ENCODE peak calls at places on chromosomes 3 and 15, in four cellular contexts. One of them, this sample, is unnamed.

GRCh38 chr3:89059201-89059600 is 48.2 kb upstream of the EPHA3 start:
- DNase-seq in SK-N-SH: no peak
- DNase-seq in GM12878: no peak
- DNase-seq in HepG2: no peak
- DNase-seq in this sample: no peak

GRCh38 chr15:82647835-82648256 is 683 bp upstream of the CPEB1 start:
- DNase-seq in SK-N-SH: peak
- DNase-seq in HepG2: no peak
- DNase-seq in GM12878: no peak
- DNase-seq in this sample: no peak

GRCh38 chr15:63056843-63057242 is 14.3 kb downstream of the TPM1 start:
- DNase-seq in SK-N-SH: no peak
- DNase-seq in GM12878: no peak
- DNase-seq in HepG2: no peak
- DNase-seq in this sample: peak

GRCh38 chr3:196611761-196612483 is 27.6 kb upstream of the NRROS start:
- DNase-seq in GM12878: no peak
- DNase-seq in SK-N-SH: peak
- DNase-seq in HepG2: no peak
- DNase-seq in this sample: no peak

GRCh38 chr15:99121691-99122410 is 17.0 kb downstream of the SYNM start:
- DNase-seq in SK-N-SH: no peak
- DNase-seq in HepG2: no peak
- DNase-seq in GM12878: no peak
- DNase-seq in this sample: no peak

GRCh38 chr3:110069641-110070538 is 732.5 kb upstream of the DPPA4 start:
- DNase-seq in HepG2: no peak
- DNase-seq in GM12878: no peak
- DNase-seq in SK-N-SH: no peak
- DNase-seq in this sample: peak

GRCh38 chr3:20999661-21000060 is 751.3 kb downstream of the ZNF385D start:
- DNase-seq in GM12878: no peak
- DNase-seq in HepG2: no peak
- DNase-seq in SK-N-SH: no peak
- DNase-seq in this sample: no peak

GRCh38 chr3:145017959-145018358 is 1046.3 kb downstream of the DIPK2A start:
- DNase-seq in GM12878: no peak
- DNase-seq in SK-N-SH: no peak
- DNase-seq in HepG2: no peak
- DNase-seq in this sample: peak

GRCh38 chr3:10945683-10946287 is 46.8 kb upstream of the SLC6A1 start:
- DNase-seq in HepG2: peak
- DNase-seq in GM12878: no peak
- DNase-seq in SK-N-SH: peak
- DNase-seq in this sample: peak

GRCh38 chr3:9947025-9947995 is 4.9 kb downstream of the PRRT3 start:
- DNase-seq in GM12878: no peak
- DNase-seq in HepG2: peak
- DNase-seq in SK-N-SH: peak
- DNase-seq in this sample: peak

GRCh38 chr15:68285243-68285980 is 7.9 kb downstream of the FEM1B start:
- DNase-seq in HepG2: peak
- DNase-seq in SK-N-SH: no peak
- DNase-seq in GM12878: no peak
- DNase-seq in this sample: no peak

GRCh38 chr15:40295870-40296560 is 11.7 kb downstream of the PLCB2 start:
- DNase-seq in SK-N-SH: no peak
- DNase-seq in GM12878: no peak
- DNase-seq in HepG2: no peak
- DNase-seq in this sample: no peak

GRCh38 chr15:71078506-71079207 is 36.6 kb upstream of the THSD4 start:
- DNase-seq in SK-N-SH: no peak
- DNase-seq in HepG2: no peak
- DNase-seq in GM12878: no peak
- DNase-seq in this sample: no peak

GRCh38 chr15:70063992-70064379 is 33.7 kb downstream of the TLE3 start:
- DNase-seq in SK-N-SH: no peak
- DNase-seq in GM12878: no peak
- DNase-seq in HepG2: no peak
- DNase-seq in this sample: no peak

GRCh38 chr15:45399381-45400212 is 21.3 kb upstream of the GATM start:
- DNase-seq in HepG2: peak
- DNase-seq in GM12878: no peak
- DNase-seq in SK-N-SH: peak
- DNase-seq in this sample: peak
- TF ChIP-seq MXI1 in HepG2: no peak
- TF ChIP-seq MXI1 in GM12878: no peak
- TF ChIP-seq MXI1 in SK-N-SH: no peak
- TF ChIP-seq MXI1 in this sample: no peak

GRCh38 chr3:193301441-193301840 is 60.4 kb downstream of the PLAAT1 start:
- DNase-seq in SK-N-SH: no peak
- DNase-seq in GM12878: no peak
- DNase-seq in HepG2: no peak
- DNase-seq in this sample: no peak
- TF ChIP-seq MXI1 in SK-N-SH: no peak
- TF ChIP-seq MXI1 in GM12878: no peak
- TF ChIP-seq MXI1 in HepG2: no peak
- TF ChIP-seq MXI1 in this sample: no peak

DNA sequence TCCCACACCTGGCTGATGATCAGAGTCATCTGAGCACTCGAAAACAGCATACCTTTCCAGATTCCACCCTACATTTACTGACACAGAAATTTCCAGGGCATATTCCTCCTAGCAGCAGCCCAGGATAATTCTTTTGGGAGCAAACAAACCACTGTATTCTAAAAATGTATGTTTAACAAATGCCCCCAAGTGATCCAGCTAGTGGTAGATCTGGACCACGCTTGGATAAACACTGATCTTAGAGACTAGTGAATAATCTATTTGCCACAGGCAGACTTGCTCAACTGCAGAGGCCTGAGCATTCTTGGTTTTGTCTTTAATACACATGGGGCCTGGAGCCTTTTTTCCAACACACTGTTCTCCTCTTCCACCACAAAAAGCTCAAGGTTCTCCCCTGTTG is 89.6 kb downstream of the TM4SF4 start:
- DNase-seq in HepG2: no peak
- DNase-seq in SK-N-SH: no peak
- DNase-seq in GM12878: no peak
- DNase-seq in this sample: peak
- TF ChIP-seq MXI1 in HepG2: no peak
- TF ChIP-seq MXI1 in SK-N-SH: no peak
- TF ChIP-seq MXI1 in GM12878: no peak
- TF ChIP-seq MXI1 in this sample: no peak

GRCh38 chr3:66039590-66039887 is 821 bp upstream of the MAGI1 start:
- DNase-seq in HepG2: peak
- DNase-seq in GM12878: no peak
- DNase-seq in SK-N-SH: peak
- DNase-seq in this sample: no peak

GRCh38 chr3:66037986-66038369 is 740 bp downstream of the MAGI1 start:
- DNase-seq in SK-N-SH: peak
- DNase-seq in HepG2: no peak
- DNase-seq in GM12878: no peak
- DNase-seq in this sample: no peak

GRCh38 chr3:66037330-66037985 is 1.3 kb downstream of the MAGI1 start:
- DNase-seq in GM12878: no peak
- DNase-seq in HepG2: peak
- DNase-seq in SK-N-SH: peak
- DNase-seq in this sample: peak

GRCh38 chr3:66038384-66038725 is 363 bp downstream of the MAGI1 start:
- DNase-seq in SK-N-SH: no peak
- DNase-seq in GM12878: no peak
- DNase-seq in HepG2: no peak
- DNase-seq in this sample: no peak

DNA sequence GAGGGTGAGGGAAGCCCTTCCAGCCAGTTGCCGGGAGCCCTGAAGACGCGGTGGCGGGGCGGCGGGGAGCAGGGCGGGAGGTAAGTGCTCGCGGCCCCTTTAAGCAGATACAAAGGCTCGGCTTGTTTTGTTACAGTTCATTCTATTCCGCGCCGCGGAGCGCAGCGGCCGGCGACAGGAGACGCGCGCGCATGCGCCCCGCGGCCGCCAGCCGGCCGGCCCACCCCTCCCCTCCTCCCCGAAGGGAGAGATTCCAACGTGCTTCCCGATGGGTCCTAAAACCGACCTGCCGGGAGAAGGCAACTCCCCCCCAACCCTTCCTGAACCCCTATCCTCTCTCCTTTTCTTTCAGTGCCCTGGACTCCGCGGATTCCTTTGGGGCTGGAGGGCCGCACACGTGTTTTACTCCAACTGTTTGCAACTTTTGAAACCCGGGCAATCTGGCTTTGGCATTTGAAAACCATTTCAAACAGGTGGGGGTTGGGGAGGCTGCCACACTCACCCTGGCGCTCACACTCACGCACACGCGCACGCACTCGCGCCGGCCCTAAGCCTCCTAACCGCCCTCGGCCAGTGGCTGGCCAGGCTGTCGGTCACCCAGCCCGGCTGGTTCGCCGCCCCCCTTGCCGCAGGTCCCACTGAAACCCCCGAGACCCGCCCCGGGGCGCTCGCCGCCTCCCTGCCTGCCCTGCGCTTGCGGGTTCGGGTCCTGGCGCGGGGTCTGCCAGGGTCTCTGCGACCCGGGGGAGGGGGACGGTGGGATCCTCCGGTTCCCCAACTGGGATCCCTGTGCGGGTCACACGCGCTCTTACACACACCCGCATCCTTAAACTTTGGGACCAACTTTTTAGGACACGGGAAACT is at the start of gene MAGI1:
- DNase-seq in HepG2: peak
- DNase-seq in SK-N-SH: peak
- DNase-seq in GM12878: no peak
- DNase-seq in this sample: peak
- TF ChIP-seq MXI1 in HepG2: peak
- TF ChIP-seq MXI1 in SK-N-SH: peak
- TF ChIP-seq MXI1 in GM12878: no peak
- TF ChIP-seq MXI1 in this sample: peak

DNA sequence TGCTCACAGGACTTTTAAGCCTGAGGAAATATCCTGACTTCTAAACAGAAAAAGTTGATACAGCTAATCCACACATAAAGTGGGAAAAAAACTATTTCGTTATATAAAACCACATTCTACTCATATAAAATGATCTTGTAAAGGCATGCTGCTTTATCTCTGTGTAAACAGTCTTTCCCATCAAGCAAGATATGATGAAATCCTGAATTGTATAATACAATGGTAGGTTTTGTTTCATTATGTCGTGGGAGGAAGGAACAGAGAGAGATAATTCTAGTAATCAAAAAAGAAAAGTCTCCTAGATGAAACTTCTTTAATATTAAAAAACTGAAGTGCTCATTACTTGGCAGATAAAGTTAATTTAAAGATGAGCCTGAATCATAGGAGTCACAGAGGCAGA is 92.6 kb upstream of the SNTN start:
- DNase-seq in HepG2: no peak
- DNase-seq in GM12878: no peak
- DNase-seq in SK-N-SH: no peak
- DNase-seq in this sample: no peak
- TF ChIP-seq MXI1 in HepG2: no peak
- TF ChIP-seq MXI1 in GM12878: no peak
- TF ChIP-seq MXI1 in SK-N-SH: no peak
- TF ChIP-seq MXI1 in this sample: no peak

GRCh38 chr3:185152433-185153169 is at the start of gene C3orf70:
- DNase-seq in GM12878: no peak
- DNase-seq in HepG2: no peak
- DNase-seq in SK-N-SH: peak
- DNase-seq in this sample: peak

GRCh38 chr3:185151959-185152432 is 864 bp downstream of the C3orf70 start:
- DNase-seq in HepG2: no peak
- DNase-seq in GM12878: no peak
- DNase-seq in SK-N-SH: no peak
- DNase-seq in this sample: peak

GRCh38 chr3:185151101-185151958 is 1.5 kb downstream of the C3orf70 start:
- DNase-seq in SK-N-SH: no peak
- DNase-seq in GM12878: no peak
- DNase-seq in HepG2: no peak
- DNase-seq in this sample: no peak

GRCh38 chr3:185153861-185154629 is 1.2 kb upstream of the C3orf70 start:
- DNase-seq in GM12878: no peak
- DNase-seq in HepG2: peak
- DNase-seq in SK-N-SH: peak
- DNase-seq in this sample: no peak

DNA sequence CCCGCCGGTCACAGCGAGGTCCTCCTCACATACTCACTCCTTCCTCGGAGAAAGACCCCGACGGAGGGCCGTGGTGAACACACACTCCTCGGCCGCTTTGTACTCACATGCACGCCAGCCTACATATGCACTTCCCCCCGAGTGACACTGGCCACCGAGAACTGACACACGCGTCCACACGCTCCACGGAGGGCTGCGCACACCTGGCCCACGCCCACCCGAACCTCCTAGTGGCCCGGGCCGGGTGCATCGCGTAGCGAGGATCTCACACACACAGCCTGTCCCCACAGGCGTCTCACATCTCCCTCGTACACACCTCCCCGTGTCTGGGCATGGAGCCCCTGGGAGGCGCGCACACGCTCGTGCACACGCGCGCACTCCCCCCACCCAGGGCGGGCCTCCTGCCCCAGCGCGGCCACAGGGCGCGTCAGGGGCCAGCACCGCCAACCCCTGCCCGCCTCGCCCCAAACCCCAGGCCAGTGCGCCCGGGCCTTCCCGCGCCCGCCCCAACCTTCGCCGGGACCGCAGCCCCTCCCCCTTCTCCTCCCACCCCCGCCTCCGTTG is 392 bp upstream of the C3orf70 start:
- DNase-seq in GM12878: no peak
- DNase-seq in SK-N-SH: peak
- DNase-seq in HepG2: no peak
- DNase-seq in this sample: no peak
- TF ChIP-seq MXI1 in GM12878: no peak
- TF ChIP-seq MXI1 in SK-N-SH: no peak
- TF ChIP-seq MXI1 in HepG2: no peak
- TF ChIP-seq MXI1 in this sample: no peak

GRCh38 chr3:124811441-124811840 is 75.7 kb downstream of the ITGB5 start:
- DNase-seq in HepG2: no peak
- DNase-seq in SK-N-SH: no peak
- DNase-seq in GM12878: no peak
- DNase-seq in this sample: peak
- TF ChIP-seq MXI1 in HepG2: no peak
- TF ChIP-seq MXI1 in SK-N-SH: no peak
- TF ChIP-seq MXI1 in GM12878: no peak
- TF ChIP-seq MXI1 in this sample: no peak

GRCh38 chr3:136818851-136819783 is at the start of gene SLC35G2:
- DNase-seq in SK-N-SH: peak
- DNase-seq in GM12878: no peak
- DNase-seq in HepG2: peak
- DNase-seq in this sample: peak
- TF ChIP-seq MXI1 in SK-N-SH: no peak
- TF ChIP-seq MXI1 in GM12878: no peak
- TF ChIP-seq MXI1 in HepG2: no peak
- TF ChIP-seq MXI1 in this sample: no peak